ENCODE peak calls at places on chromosome 21, in five cellular contexts. D is CD4-positive, alpha-beta T cell; P is NCI-H1417; L is DMS79 treated with DMSO at 0.1 percent for 48 hours; A is endothelial cell. F is an unnamed sample.

GRCh38 chr21:22855581-22855980 is 1857.4 kb downstream of the NCAM2 start:
- DNase-seq in P (no peak), A (no peak), D (no peak), L (no peak), F (no peak)

GRCh38 chr21:29477941-29478340 is 179.2 kb downstream of the BACH1 start:
- DNase-seq in L (no peak), A (no peak), P (no peak), D (no peak), F (no peak)

GRCh38 chr21:34022557-34023335 is 50.6 kb upstream of the MRPS6 start:
- DNase-seq in A (no peak), L (no peak), P (no peak), D (no peak), F (no peak)

GRCh38 chr21:45831991-45832740 is 149.4 kb upstream of the COL6A1 start:
- DNase-seq in P (no peak), L (no peak), D (no peak), A (no peak), F (no peak)

GRCh38 chr21:33402011-33402979 is 918 bp upstream of the IFNGR2 start:
- DNase-seq in L (no peak), P (no peak), A (peak; percentile 20), D (no peak), F (no peak)

GRCh38 chr21:19640964-19641363 is 1237.4 kb upstream of the TMPRSS15 start:
- DNase-seq in P (no peak), D (no peak), L (no peak), A (no peak), F (no peak)

GRCh38 chr21:45261093-45261492 is 26.6 kb downstream of the POFUT2 start:
- DNase-seq in D (no peak), L (no peak), P (no peak), A (no peak), F (no peak)

GRCh38 chr21:44871576-44872265 is 1.8 kb downstream of the PTTG1IP start:
- DNase-seq in A (no peak), D (no peak), L (no peak), P (no peak), F (peak; percentile 50)

GRCh38 chr21:38831526-38832467 is 26.1 kb downstream of the ETS2 start:
- DNase-seq in D (no peak), A (no peak), L (no peak), P (no peak), F (peak; percentile 79)

GRCh38 chr21:32030146-32030652 is 157.4 kb downstream of the HUNK start:
- DNase-seq in A (no peak), D (no peak), P (no peak), L (no peak), F (no peak)

GRCh38 chr21:29787011-29787909 is 152.5 kb downstream of the GRIK1 start:
- DNase-seq in D (no peak), P (no peak), A (no peak), L (no peak), F (no peak)

GRCh38 chr21:43688906-43689305 is 29.5 kb downstream of the RRP1B start:
- DNase-seq in P (no peak), L (no peak), A (no peak), D (no peak), F (no peak)

GRCh38 chr21:14888202-14888601 is 176.6 kb downstream of the NRIP1 start:
- DNase-seq in D (no peak), L (no peak), P (peak; percentile 7), A (no peak), F (no peak)

GRCh38 chr21:25901580-25901979 is 166.8 kb downstream of the GABPA start:
- DNase-seq in D (no peak), L (no peak), A (no peak), P (peak; percentile 40), F (no peak)

GRCh38 chr21:33808715-33809367 is 106.8 kb downstream of the ATP5PO start:
- DNase-seq in D (no peak), L (no peak), P (no peak), A (no peak), F (no peak)

GRCh38 chr21:22728091-22728490 is 1729.9 kb downstream of the NCAM2 start:
- DNase-seq in P (no peak), L (no peak), A (no peak), D (no peak), F (no peak)

GRCh38 chr21:43613755-43614638 is 45.3 kb downstream of the HSF2BP start:
- DNase-seq in L (no peak), P (no peak), D (no peak), A (no peak), F (peak; percentile 48)

GRCh38 chr21:27564684-27565280 is 597.9 kb upstream of the ADAMTS5 start:
- DNase-seq in A (peak; percentile 29), P (peak; percentile 46), L (no peak), D (no peak), F (no peak)

GRCh38 chr21:17780539-17780938 is 38.6 kb downstream of the C21orf91 start:
- DNase-seq in D (peak; percentile 34), A (no peak), P (no peak), L (no peak), F (no peak)

GRCh38 chr21:42313501-42313969 is 1.7 kb downstream of the TFF3 start:
- DNase-seq in D (no peak), P (peak; percentile 81), A (no peak), L (peak; percentile 89), F (no peak)

GRCh38 chr21:36753556-36753955 is 54.6 kb downstream of the SIM2 start:
- DNase-seq in P (no peak), A (no peak), D (no peak), L (no peak), F (no peak)

GRCh38 chr21:45465105-45465504 is 60.1 kb downstream of the COL18A1 start:
- DNase-seq in A (no peak), L (peak; percentile 51), P (peak; percentile 37), D (no peak), F (no peak)

GRCh38 chr21:36734367-36735200 is 35.7 kb downstream of the SIM2 start:
- DNase-seq in P (no peak), L (no peak), A (no peak), D (no peak), F (no peak)

GRCh38 chr21:44896561-44897286 is 23.2 kb upstream of the PTTG1IP start:
- DNase-seq in P (no peak), A (no peak), D (no peak), L (no peak), F (peak; percentile 44)

GRCh38 chr21:44433791-44434567 is 21.3 kb upstream of the LRRC3 start:
- DNase-seq in L (no peak), D (no peak), P (no peak), A (no peak), F (no peak)

GRCh38 chr21:17572431-17572830 is 40.3 kb downstream of the BTG3 start:
- DNase-seq in L (no peak), A (no peak), D (no peak), P (no peak), F (no peak)

GRCh38 chr21:26965567-26966359 is 1.1 kb downstream of the ADAMTS5 start:
- DNase-seq in D (no peak), A (peak; percentile 72), L (no peak), P (peak; percentile 65), F (no peak)

GRCh38 chr21:42031816-42032215 is 21.7 kb upstream of the ZBTB21 start:
- DNase-seq in A (no peak), P (no peak), D (no peak), L (peak; percentile 36), F (no peak)

GRCh38 chr21:36415375-36415774 is 30.2 kb downstream of the CHAF1B start:
- DNase-seq in L (no peak), A (no peak), D (no peak), P (peak; percentile 66), F (no peak)

GRCh38 chr21:41289431-41289830 is 27.2 kb upstream of the FAM3B start:
- DNase-seq in P (no peak), L (no peak), A (no peak), D (no peak), F (no peak)

GRCh38 chr21:24658926-24659325 is 948.4 kb downstream of the MRPL39 start:
- DNase-seq in D (no peak), L (no peak), P (no peak), A (no peak), F (no peak)

GRCh38 chr21:35395728-35396127 is 346.6 kb upstream of the RUNX1 start:
- DNase-seq in D (no peak), A (no peak), P (no peak), L (no peak), F (no peak)

GRCh38 chr21:25416669-25417068 is 190.6 kb downstream of the MRPL39 start:
- DNase-seq in A (no peak), L (no peak), P (no peak), D (no peak), F (no peak)

GRCh38 chr21:45802425-45802824 is 158.9 kb downstream of the PCBP3 start:
- DNase-seq in P (no peak), A (no peak), L (no peak), D (no peak), F (no peak)